ENCODE peak calls at places on chromosomes 2 and 18, in eight cellular contexts. R is OCI-LY7; E is stimulated activated CD8-positive, alpha-beta memory T cell treated with anti-CD3 and anti-CD28 coated beads, Interleukin-12 subunit alpha, Interleukin-12 subunit beta, amount 100 ng/mL, for 4 hours; D is thyroid gland; L is stomach; W is cardiac muscle cell; Z is body of pancreas; Y is fibroblast of mammary gland. P is an unnamed sample.

GRCh38 chr2:223526106-223526505 is 76.1 kb downstream of the SCG2 start:
- DNase-seq in R (no peak), W (peak), Y (peak), Z (no peak), L (no peak), D (no peak), E (no peak), P (no peak)

GRCh38 chr2:136386046-136386445 is 268.1 kb upstream of the CXCR4 start:
- DNase-seq in D (no peak), R (no peak), W (no peak), L (no peak), Z (no peak), Y (peak), E (no peak), P (peak)

GRCh38 chr18:79756826-79757225 is 40.9 kb upstream of the KCNG2 start:
- DNase-seq in D (no peak), W (no peak), Z (no peak), R (no peak), E (no peak), Y (no peak), L (no peak), P (no peak)

GRCh38 chr2:224523626-224524577 is 61.3 kb downstream of the CUL3 start:
- DNase-seq in E (no peak), Y (no peak), R (peak), Z (no peak), W (no peak), L (no peak), D (no peak), P (no peak)

GRCh38 chr18:67590571-67591141 is 74.1 kb upstream of the DSEL start:
- DNase-seq in Y (peak), Z (no peak), E (no peak), W (no peak), D (no peak), R (no peak), L (no peak), P (no peak)

GRCh38 chr18:34550902-34551301 is 159.2 kb upstream of the DTNA start:
- DNase-seq in D (no peak), W (no peak), R (no peak), L (no peak), Z (no peak), Y (no peak), E (no peak), P (no peak)

GRCh38 chr2:112834379-112835014 is 2.1 kb downstream of the IL1B start:
- DNase-seq in E (no peak), D (peak), Z (peak), L (peak), R (no peak), Y (peak), W (no peak), P (no peak)

GRCh38 chr18:48032876-48033769 is 102.7 kb upstream of the SMAD2 start:
- DNase-seq in Z (no peak), R (no peak), E (no peak), Y (peak), W (no peak), L (no peak), D (no peak), P (no peak)

GRCh38 chr2:96241901-96242611 is 23.7 kb downstream of the TMEM127 start:
- DNase-seq in Y (peak), D (peak), Z (no peak), E (no peak), W (no peak), R (peak), L (peak), P (no peak)

GRCh38 chr2:177313162-177313781 is 48.7 kb upstream of the NFE2L2 start:
- DNase-seq in W (no peak), R (no peak), Y (no peak), D (no peak), Z (no peak), L (no peak), E (no peak), P (no peak)

GRCh38 chr2:78020500-78020899 is 498.3 kb upstream of the LRRTM4 start:
- DNase-seq in Y (no peak), R (no peak), W (no peak), Z (no peak), L (no peak), E (no peak), D (no peak), P (no peak)

GRCh38 chr2:233912799-233913423 is 4.3 kb upstream of the TRPM8 start:
- DNase-seq in L (no peak), R (peak), Z (peak), Y (peak), E (no peak), D (peak), W (peak), P (no peak)

GRCh38 chr2:170493698-170494097 is 221.4 kb upstream of the SP5 start:
- DNase-seq in Y (peak), R (no peak), Z (no peak), E (no peak), W (no peak), L (no peak), D (no peak), P (no peak)

GRCh38 chr2:205461678-205462665 is 220.3 kb upstream of the NRP2 start:
- DNase-seq in W (no peak), E (no peak), L (no peak), Z (no peak), D (no peak), Y (peak), R (no peak), P (no peak)

GRCh38 chr2:197620113-197620512 is 55.3 kb downstream of the RFTN2 start:
- DNase-seq in D (no peak), Z (no peak), E (no peak), L (no peak), W (peak), Y (no peak), R (no peak), P (no peak)

GRCh38 chr2:240713928-240714746 is 22.5 kb downstream of the AQP12A start:
- DNase-seq in W (no peak), R (no peak), Z (peak), Y (no peak), D (no peak), E (no peak), L (no peak), P (no peak)

GRCh38 chr2:202687276-202687675 is 52.5 kb downstream of the FAM117B start:
- DNase-seq in D (no peak), Y (peak), E (no peak), W (no peak), R (no peak), Z (no peak), L (no peak), P (no peak)

GRCh38 chr2:172053486-172053885 is 31.8 kb upstream of the DLX1 start:
- DNase-seq in L (no peak), Y (no peak), E (no peak), R (no peak), W (no peak), D (no peak), Z (no peak), P (no peak)

GRCh38 chr2:239839306-239839705 is 185.8 kb downstream of the NDUFA10 start:
- DNase-seq in Y (no peak), L (no peak), Z (no peak), W (no peak), E (no peak), R (no peak), D (no peak), P (no peak)

GRCh38 chr2:1563943-1564342 is 150.7 kb downstream of the TPO start:
- DNase-seq in W (no peak), E (no peak), L (no peak), Z (no peak), Y (no peak), R (no peak), D (no peak), P (no peak)

GRCh38 chr2:118479020-118479419 is 368.4 kb downstream of the EN1 start:
- DNase-seq in R (no peak), E (no peak), Y (no peak), W (no peak), Z (no peak), D (no peak), L (no peak), P (no peak)

GRCh38 chr2:123961576-123961975 is 63.5 kb upstream of the CNTNAP5 start:
- DNase-seq in L (no peak), E (no peak), W (no peak), Y (no peak), Z (no peak), D (no peak), R (no peak), P (no peak)

GRCh38 chr2:230824406-230824978 is 40.2 kb upstream of the ITM2C start:
- DNase-seq in Z (peak), E (peak), R (peak), W (peak), Y (peak), L (peak), D (peak), P (peak)

GRCh38 chr2:76867854-76868253 is 654.3 kb downstream of the LRRTM4 start:
- DNase-seq in Z (no peak), R (no peak), W (no peak), L (no peak), E (no peak), Y (peak), D (no peak), P (no peak)

GRCh38 chr18:68426731-68427315 is 288.1 kb downstream of the TMX3 start:
- DNase-seq in Z (no peak), D (no peak), R (no peak), L (no peak), Y (peak), W (no peak), E (no peak), P (no peak)

GRCh38 chr2:168107322-168107721 is 140.1 kb downstream of the STK39 start:
- DNase-seq in Z (no peak), Y (no peak), W (no peak), R (no peak), D (no peak), L (no peak), E (no peak), P (no peak)

GRCh38 chr2:20457027-20457426 is 10.2 kb downstream of the RHOB start:
- DNase-seq in D (no peak), L (peak), Y (peak), R (no peak), Z (no peak), E (no peak), W (no peak), P (no peak)

GRCh38 chr2:233700028-233700635 is 7.4 kb downstream of the UGT1A6 start:
- DNase-seq in R (no peak), Z (peak), E (no peak), Y (no peak), D (peak), W (no peak), L (peak), P (no peak)

GRCh38 chr2:191835539-191836350 is 11.1 kb downstream of the CAVIN2 start:
- DNase-seq in R (no peak), W (no peak), E (no peak), L (no peak), Y (peak), Z (no peak), D (no peak), P (no peak)

GRCh38 chr2:24199968-24200590 is 25.2 kb downstream of the FAM228A start:
- DNase-seq in W (no peak), Z (no peak), R (no peak), E (no peak), D (no peak), Y (no peak), L (no peak), P (no peak)

GRCh38 chr2:18178736-18179349 is 300.4 kb downstream of the KCNS3 start:
- DNase-seq in L (peak), Z (peak), W (peak), R (peak), E (no peak), D (peak), Y (peak), P (peak)

GRCh38 chr2:238120463-238121298 is 17.8 kb upstream of the KLHL30 start:
- DNase-seq in D (no peak), W (peak), L (no peak), Y (no peak), R (no peak), E (no peak), Z (no peak), P (no peak)

GRCh38 chr18:69898241-69898861 is 49.3 kb downstream of the CD226 start:
- DNase-seq in D (no peak), L (no peak), W (no peak), R (no peak), Y (no peak), E (no peak), Z (no peak), P (no peak)

GRCh38 chr2:155099784-155100183 is 401.3 kb downstream of the KCNJ3 start:
- DNase-seq in E (no peak), D (no peak), Y (peak), W (peak), R (no peak), L (no peak), Z (peak), P (no peak)

GRCh38 chr2:126784636-126785035 is 114.1 kb upstream of the TEX51 start:
- DNase-seq in Y (no peak), L (no peak), D (no peak), W (no peak), E (no peak), Z (no peak), R (no peak), P (peak)

GRCh38 chr2:16169381-16169960 is 229.1 kb downstream of the MYCN start:
- DNase-seq in W (no peak), Y (no peak), E (no peak), Z (no peak), R (no peak), D (no peak), L (no peak), P (no peak)

GRCh38 chr2:21038403-21039073 is 5.3 kb downstream of the APOB start:
- DNase-seq in Y (peak), L (no peak), E (no peak), Z (no peak), D (no peak), R (no peak), W (no peak), P (no peak)

GRCh38 chr18:10015941-10016819 is 102.4 kb downstream of the VAPA start:
- DNase-seq in Z (no peak), L (no peak), R (peak), W (peak), E (no peak), Y (peak), D (peak), P (no peak)

GRCh38 chr2:109053716-109054115 is 64.7 kb upstream of the EDAR start:
- DNase-seq in R (no peak), E (no peak), W (no peak), Z (no peak), Y (no peak), D (no peak), L (no peak), P (no peak)

GRCh38 chr2:42736598-42737322 is 27.2 kb downstream of the OXER1 start:
- DNase-seq in D (no peak), L (no peak), Y (no peak), Z (no peak), E (no peak), W (no peak), R (no peak), P (no peak)

P was measured in NCI-H2171.